ENCODE peak calls at places on chromosomes 6 and 20, in five cellular contexts. G is Ammon's horn, W is renal cortical epithelial cell, P is HCT116, Q is fibroblast of mammary gland. B is an unnamed sample.

GRCh38 chr6:94045473-94045872 is 626.1 kb upstream of the EPHA7 start:
- DNase-seq in G (no peak), W (peak), P (no peak), Q (no peak), B (no peak)

GRCh38 chr6:137699036-137699683 is 167.9 kb upstream of the TNFAIP3 start:
- DNase-seq in G (peak), W (peak), P (no peak), Q (peak), B (no peak)

GRCh38 chr6:8065519-8065911 is 1.3 kb upstream of the BLOC1S5 start:
- DNase-seq in G (no peak), W (peak), P (no peak), Q (no peak), B (no peak)

GRCh38 chr6:135830452-135830851 is 21.0 kb upstream of the PDE7B start:
- DNase-seq in G (peak), W (peak), P (no peak), Q (peak), B (no peak)

GRCh38 chr6:43173496-43174262 is 2.6 kb downstream of the SRF start:
- DNase-seq in G (peak), W (no peak), P (no peak), Q (no peak), B (no peak)

GRCh38 chr6:45148711-45149341 is 179.3 kb upstream of the RUNX2 start:
- DNase-seq in G (no peak), W (peak), P (no peak), Q (peak), B (no peak)

GRCh38 chr6:39924283-39924682 is 10.0 kb downstream of the MOCS1 start:
- DNase-seq in G (no peak), W (peak), P (no peak), Q (no peak), B (no peak)

GRCh38 chr20:49747707-49748524 is 34.2 kb upstream of the B4GALT5 start:
- DNase-seq in G (peak), W (peak), P (no peak), Q (peak), B (peak)

GRCh38 chr6:34696189-34696738 is 303 bp downstream of the ILRUN start:
- DNase-seq in G (no peak), W (peak), P (no peak), Q (peak), B (no peak)

GRCh38 chr6:10713962-10714361 is 8.9 kb upstream of the TMEM14C start:
- DNase-seq in G (no peak), W (no peak), P (no peak), Q (no peak), B (no peak)

GRCh38 chr20:62824476-62825287 is 7.8 kb downstream of the COL9A3 start:
- DNase-seq in G (no peak), W (no peak), P (no peak), Q (no peak), B (peak)

GRCh38 chr20:38774167-38774566 is 25.9 kb downstream of the ACTR5 start:
- DNase-seq in G (no peak), W (no peak), P (no peak), Q (no peak), B (no peak)